ENCODE peak calls at places on chromosome 5, in eight cellular contexts. I is neural progenitor cell; O is activated CD8-positive, alpha-beta T cell treated with anti-CD3 and anti-CD28 coated beads for 36 hours; V is uterus; E is neural crest cell; Z is foreskin fibroblast; M is nephron progenitor cell; J is astrocyte of the spinal cord. D is an unnamed sample.

GRCh38 chr5:57600321-57600720 is 117.7 kb upstream of the ACTBL2 start:
- DNase-seq in O (no peak), Z (no peak), E (no peak), I (no peak), J (peak), M (no peak), V (no peak), D (no peak)

GRCh38 chr5:132943362-132944022 is 19.9 kb downstream of the AFF4 start:
- DNase-seq in Z (no peak), O (no peak), V (no peak), M (no peak), I (no peak), E (no peak), J (no peak), D (no peak)

GRCh38 chr5:41787257-41787656 is 83.0 kb downstream of the OXCT1 start:
- DNase-seq in I (no peak), V (no peak), E (no peak), M (no peak), J (no peak), Z (no peak), O (no peak), D (no peak)

GRCh38 chr5:132751971-132752580 is 4.8 kb downstream of the CCNI2 start:
- DNase-seq in M (no peak), Z (no peak), E (no peak), V (no peak), J (no peak), O (no peak), I (no peak), D (peak)

GRCh38 chr5:163861670-163862069 is 356.3 kb downstream of the MAT2B start:
- DNase-seq in E (no peak), M (no peak), V (no peak), Z (no peak), O (no peak), I (no peak), J (no peak), D (no peak)

GRCh38 chr5:112694853-112695709 is 42.6 kb upstream of the APC start:
- DNase-seq in J (no peak), Z (peak), M (no peak), V (no peak), O (no peak), I (peak), E (no peak), D (no peak)

GRCh38 chr5:76271836-76272235 is 131.2 kb upstream of the IQGAP2 start:
- DNase-seq in E (no peak), M (no peak), Z (no peak), I (no peak), O (no peak), J (no peak), V (no peak), D (no peak)

GRCh38 chr5:125274938-125275759 is 528.7 kb upstream of the ZNF608 start:
- DNase-seq in I (no peak), Z (no peak), E (no peak), M (no peak), O (no peak), J (peak), V (no peak), D (no peak)

GRCh38 chr5:138922494-138922893 is 47.4 kb upstream of the LRRTM2 start:
- DNase-seq in I (no peak), Z (no peak), O (no peak), J (no peak), M (no peak), E (no peak), V (no peak), D (no peak)

GRCh38 chr5:56076486-56076885 is 81.7 kb upstream of the IL6ST start:
- DNase-seq in J (no peak), Z (no peak), E (no peak), M (no peak), I (no peak), V (no peak), O (no peak), D (no peak)

GRCh38 chr5:150497274-150497988 is 10.5 kb upstream of the NDST1 start:
- DNase-seq in O (no peak), E (no peak), M (peak), V (peak), Z (peak), J (peak), I (no peak), D (no peak)

GRCh38 chr5:34924462-34924765 is 4.9 kb upstream of the DNAJC21 start:
- DNase-seq in I (no peak), J (no peak), V (no peak), Z (no peak), M (no peak), O (no peak), E (no peak), D (no peak)

GRCh38 chr5:55226027-55226933 is 835 bp downstream of the MCIDAS start:
- DNase-seq in I (peak), V (no peak), E (peak), J (peak), M (peak), O (peak), Z (peak), D (peak)

GRCh38 chr5:135221696-135222095 is 177.3 kb downstream of the MACROH2A1 start:
- DNase-seq in V (peak), O (no peak), Z (no peak), J (no peak), E (no peak), I (no peak), M (no peak), D (no peak)

GRCh38 chr5:42879267-42879666 is 67.6 kb upstream of the SELENOP start:
- DNase-seq in I (no peak), Z (no peak), J (no peak), O (no peak), M (no peak), E (no peak), V (no peak), D (no peak)

GRCh38 chr5:168055141-168055680 is 236.2 kb upstream of the WWC1 start:
- DNase-seq in V (no peak), E (no peak), M (no peak), J (no peak), I (no peak), Z (no peak), O (no peak), D (no peak)

GRCh38 chr5:90440644-90441043 is 31.1 kb upstream of the CETN3 start:
- DNase-seq in Z (no peak), M (no peak), I (no peak), J (peak), V (no peak), E (no peak), O (no peak), D (no peak)

GRCh38 chr5:124264499-124264898 is 481.9 kb downstream of the ZNF608 start:
- DNase-seq in Z (peak), J (no peak), M (no peak), I (peak), V (no peak), O (no peak), E (no peak), D (no peak)

GRCh38 chr5:94698189-94698588 is 79.7 kb downstream of the SLF1 start:
- DNase-seq in Z (no peak), O (no peak), I (no peak), V (no peak), E (no peak), M (no peak), J (no peak), D (no peak)

GRCh38 chr5:160269017-160269416 is 39.7 kb downstream of the FABP6 start:
- DNase-seq in E (no peak), I (no peak), O (no peak), M (no peak), Z (peak), V (peak), J (peak), D (no peak)

GRCh38 chr5:31639488-31640011 is 619 bp downstream of the PDZD2 start:
- DNase-seq in O (no peak), I (peak), J (no peak), V (no peak), E (peak), Z (no peak), M (peak), D (no peak)

GRCh38 chr5:152686931-152687330 is 281.9 kb upstream of the NMUR2 start:
- DNase-seq in O (no peak), V (no peak), I (peak), E (no peak), M (no peak), J (peak), Z (no peak), D (no peak)

GRCh38 chr5:26054594-26054993 is 983.8 kb downstream of the CDH9 start:
- DNase-seq in Z (no peak), O (no peak), V (no peak), E (no peak), I (no peak), J (no peak), M (no peak), D (no peak)

GRCh38 chr5:135052511-135053145 is 18.6 kb upstream of the PITX1 start:
- DNase-seq in I (no peak), M (no peak), V (no peak), E (no peak), J (no peak), Z (no peak), O (no peak), D (no peak)

GRCh38 chr5:14153071-14153864 is 10.1 kb downstream of the TRIO start:
- DNase-seq in V (no peak), J (no peak), E (no peak), I (no peak), O (no peak), M (no peak), Z (no peak), D (no peak)

GRCh38 chr5:153498516-153498915 is 8.0 kb downstream of the GRIA1 start:
- DNase-seq in O (no peak), M (no peak), J (no peak), I (no peak), Z (no peak), E (no peak), V (no peak), D (no peak)

GRCh38 chr5:68548959-68549676 is 333.6 kb downstream of the PIK3R1 start:
- DNase-seq in J (peak), O (no peak), E (no peak), I (no peak), M (no peak), V (peak), Z (no peak), D (no peak)

GRCh38 chr5:448061-448765 is 5.2 kb downstream of the EXOC3 start:
- DNase-seq in I (no peak), J (no peak), E (no peak), O (no peak), V (no peak), Z (no peak), M (no peak), D (no peak)

GRCh38 chr5:32147236-32147635 is 26.9 kb downstream of the GOLPH3 start:
- DNase-seq in E (no peak), O (no peak), I (no peak), M (no peak), V (no peak), Z (no peak), J (no peak), D (no peak)

GRCh38 chr5:21654551-21654950 is 1198.6 kb downstream of the CDH12 start:
- DNase-seq in M (no peak), E (no peak), J (no peak), O (no peak), Z (no peak), V (no peak), I (no peak), D (no peak)

GRCh38 chr5:154779105-154779504 is 23.9 kb downstream of the LARP1 start:
- DNase-seq in J (peak), O (no peak), M (no peak), Z (peak), I (no peak), V (no peak), E (no peak), D (no peak)

GRCh38 chr5:172839669-172840068 is 5.6 kb downstream of the ERGIC1 start:
- DNase-seq in Z (no peak), I (no peak), E (no peak), M (no peak), O (no peak), V (no peak), J (no peak), D (no peak)
- TF ChIP-seq CTCF in Z (no peak), I (no peak), E (no peak), M (no peak), O (no peak), V (no peak), J (no peak), D (no peak)

GRCh38 chr5:177446184-177447065 is at the start of gene PRR7:
- DNase-seq in Z (peak), M (peak), I (peak), J (peak), E (peak), O (peak), V (peak), D (peak)
- TF ChIP-seq CTCF in Z (no peak), M (no peak), I (peak), J (peak), E (peak), O (no peak), V (no peak), D (peak)

DNA sequence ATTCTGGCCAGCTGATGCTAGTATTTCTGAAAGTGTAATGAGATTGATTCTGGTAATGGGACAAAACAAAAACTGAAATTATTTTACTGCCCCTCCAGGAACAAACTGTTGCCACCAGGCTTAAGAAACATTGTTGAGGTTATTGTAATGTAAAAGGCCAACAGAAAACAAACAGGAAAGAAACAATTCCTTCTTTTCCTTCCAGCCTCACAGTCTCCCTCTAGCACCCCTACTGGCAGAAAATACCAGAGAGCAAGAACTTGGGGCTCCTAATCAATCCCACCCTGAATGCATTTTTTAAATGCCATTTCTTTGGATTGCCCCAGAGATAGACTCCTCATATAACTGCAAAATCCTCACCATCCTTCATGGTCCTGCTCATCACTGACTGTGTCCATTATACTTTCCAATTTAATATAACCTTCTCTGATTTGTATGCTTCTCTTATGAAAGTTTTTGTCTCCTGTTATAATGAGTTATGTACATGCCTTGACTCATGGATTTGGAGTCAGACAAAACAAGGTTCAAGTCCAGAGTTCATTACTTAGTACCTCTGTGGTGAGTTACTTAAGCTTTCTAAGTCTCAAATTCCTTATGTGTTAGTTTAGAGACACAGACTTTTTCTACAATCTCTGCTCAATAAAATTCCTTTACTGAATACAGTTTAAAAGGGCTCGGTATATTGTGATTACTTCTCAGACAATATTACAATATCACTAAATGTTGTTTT is 157.9 kb upstream of the FBN2 start:
- DNase-seq in V (no peak), E (no peak), Z (peak), I (peak), O (no peak), M (no peak), J (no peak), D (no peak)
- TF ChIP-seq CTCF in V (no peak), E (peak), Z (peak), I (peak), O (no peak), M (peak), J (peak), D (no peak)

DNA sequence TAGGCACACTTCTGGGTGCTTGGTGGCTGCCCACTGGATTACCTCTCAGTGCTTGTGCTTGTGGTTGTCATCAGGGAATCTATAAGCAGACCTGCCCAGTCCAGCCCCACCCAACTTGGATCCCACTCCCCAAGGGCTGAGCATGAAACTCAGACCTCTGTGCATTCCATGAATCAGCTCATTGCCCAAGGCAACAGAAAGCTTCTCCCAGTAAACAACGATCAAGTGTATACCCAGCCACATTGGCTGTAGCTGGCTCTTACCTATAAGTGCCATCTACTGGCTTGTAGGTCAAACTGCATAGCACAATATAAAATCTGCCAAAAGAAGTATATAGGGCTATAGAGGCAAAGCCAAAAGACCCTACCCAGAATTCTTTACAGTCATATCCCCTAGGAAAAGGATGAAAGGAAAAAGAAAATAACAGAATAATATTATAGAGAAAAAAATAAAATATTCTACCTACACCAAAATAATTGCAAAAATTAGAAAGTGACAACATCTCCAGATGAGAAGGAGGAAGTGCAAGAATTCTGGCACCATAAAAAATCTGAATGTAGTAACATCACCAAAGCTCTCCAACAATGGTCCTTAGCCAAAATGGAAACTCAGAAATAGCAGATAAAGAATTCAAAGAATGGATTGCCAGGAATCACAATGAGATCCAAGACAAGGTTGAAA is 321.0 kb upstream of the TRPC7 start:
- DNase-seq in O (no peak), M (no peak), E (no peak), J (no peak), Z (peak), V (no peak), I (peak), D (no peak)
- TF ChIP-seq CTCF in O (peak), M (peak), E (peak), J (peak), Z (peak), V (no peak), I (peak), D (no peak)

GRCh38 chr5:53032188-53032587 is 43.0 kb downstream of the ITGA2 start:
- DNase-seq in J (no peak), O (no peak), M (no peak), I (no peak), Z (no peak), E (no peak), V (no peak), D (no peak)

GRCh38 chr5:53037141-53037859 is 48.1 kb downstream of the ITGA2 start:
- DNase-seq in V (no peak), M (no peak), E (no peak), I (no peak), J (peak), Z (peak), O (no peak), D (no peak)

GRCh38 chr5:53038196-53038847 is 49.2 kb downstream of the ITGA2 start:
- DNase-seq in V (no peak), I (no peak), M (no peak), O (no peak), E (no peak), Z (no peak), J (peak), D (no peak)

GRCh38 chr5:53034832-53035231 is 45.7 kb downstream of the ITGA2 start:
- DNase-seq in V (no peak), M (no peak), E (no peak), J (no peak), O (no peak), Z (no peak), I (no peak), D (no peak)

GRCh38 chr5:53035868-53036381 is 46.8 kb downstream of the ITGA2 start:
- DNase-seq in I (peak), V (no peak), Z (no peak), E (peak), O (peak), J (no peak), M (no peak), D (peak)
- TF ChIP-seq CTCF in I (peak), V (no peak), Z (peak), E (peak), O (peak), J (peak), M (peak), D (peak)

GRCh38 chr5:1926071-1926440 is 43.3 kb upstream of the IRX4 start:
- DNase-seq in M (no peak), J (no peak), E (no peak), V (no peak), Z (no peak), O (no peak), I (no peak), D (no peak)
- TF ChIP-seq CTCF in M (no peak), J (no peak), E (no peak), V (no peak), Z (no peak), O (no peak), I (no peak), D (no peak)

GRCh38 chr5:115601709-115602584 is at the start of gene TICAM2:
- DNase-seq in O (peak), J (peak), I (peak), Z (peak), V (peak), M (peak), E (peak), D (peak)
- TF ChIP-seq CTCF in O (no peak), J (peak), I (peak), Z (no peak), V (peak), M (peak), E (peak), D (no peak)

DNA sequence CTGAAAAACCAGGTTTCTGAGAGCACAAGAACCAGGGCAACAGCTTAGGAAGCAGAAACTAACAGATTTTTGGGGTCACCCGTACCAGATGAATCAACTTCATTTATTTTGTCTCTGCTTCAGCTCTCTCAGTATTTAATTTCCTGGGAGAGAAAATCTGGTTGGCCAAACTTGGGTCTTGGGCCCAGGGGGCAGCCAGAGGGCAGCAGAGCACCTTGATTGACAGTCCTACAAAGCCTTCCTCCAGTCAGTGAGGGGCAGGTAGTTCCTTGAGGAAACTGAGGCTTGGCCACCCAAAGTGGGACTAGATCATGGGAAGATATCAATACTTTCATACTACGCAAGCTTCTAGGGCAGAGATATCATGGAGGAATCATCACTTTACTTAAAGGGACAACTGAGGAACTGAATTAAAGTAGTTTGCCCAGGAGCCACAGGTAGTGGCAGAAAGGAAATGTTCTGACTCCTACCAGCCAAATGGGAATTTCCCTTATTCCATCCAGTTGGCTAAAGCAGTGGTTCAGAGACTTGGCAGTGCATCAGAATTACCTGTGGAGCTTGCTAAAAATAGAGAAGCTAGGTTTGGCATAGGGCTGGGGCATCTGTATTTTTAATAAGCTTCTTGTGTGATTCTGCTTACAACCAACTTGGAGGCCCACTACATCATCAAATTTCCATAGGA is 21.5 kb upstream of the ARHGAP26 start:
- DNase-seq in V (no peak), M (peak), E (no peak), Z (no peak), J (no peak), I (peak), O (peak), D (peak)
- TF ChIP-seq CTCF in V (peak), M (peak), E (peak), Z (no peak), J (peak), I (peak), O (peak), D (peak)

D was measured in GM10248.